ENCODE peak calls at places on chromosomes 2 and 18, in four cellular contexts. V is natural killer cell, M is K562, W is Right ventricle myocardium inferior. L is an unnamed sample.

GRCh38 chr2:133504566-133505505 is 63.4 kb downstream of the NCKAP5 start:
- ATAC-seq in W (peak; percentile 6), V (no peak), M (no peak), L (no peak)

GRCh38 chr2:168234407-168235085 is 12.8 kb downstream of the STK39 start:
- ATAC-seq in M (no peak), V (peak; percentile 44), W (no peak), L (no peak)

GRCh38 chr2:53347219-53347618 is 420.4 kb upstream of the CHAC2 start:
- ATAC-seq in M (no peak), V (no peak), W (no peak), L (no peak)

GRCh38 chr2:24576146-24576545 is 85.1 kb downstream of the NCOA1 start:
- ATAC-seq in M (peak; percentile 53), V (peak; percentile 62), W (no peak), L (no peak)

GRCh38 chr2:191844706-191845105 is 2.2 kb downstream of the CAVIN2 start:
- ATAC-seq in V (no peak), M (no peak), W (no peak), L (no peak)

GRCh38 chr2:10149684-10150083 is 27.1 kb downstream of the RRM2 start:
- ATAC-seq in V (no peak), M (no peak), W (no peak), L (no peak)

GRCh38 chr18:61892683-61893303 is at the start of gene RNF152:
- ATAC-seq in M (no peak), V (no peak), W (peak; percentile 24), L (no peak)

GRCh38 chr2:127448526-127448925 is 30.3 kb downstream of the PROC start:
- ATAC-seq in V (no peak), M (no peak), W (no peak), L (no peak)

GRCh38 chr2:164850235-164850634 is 8.6 kb upstream of the COBLL1 start:
- ATAC-seq in V (no peak), M (no peak), W (no peak), L (no peak)

GRCh38 chr2:224171226-224171625 is 132.1 kb upstream of the SERPINE2 start:
- ATAC-seq in W (no peak), V (no peak), M (no peak), L (no peak)

GRCh38 chr2:121052507-121052906 is 232.5 kb downstream of the TFCP2L1 start:
- ATAC-seq in M (no peak), W (no peak), V (no peak), L (no peak)

GRCh38 chr2:56505885-56506284 is 322.1 kb downstream of the CCDC85A start:
- ATAC-seq in W (no peak), V (no peak), M (no peak), L (no peak)

GRCh38 chr2:218396688-218397501 is 2.8 kb upstream of the CTDSP1 start:
- ATAC-seq in W (peak; percentile 8), V (peak; percentile 6), M (peak; percentile 0), L (peak; percentile 11)

L was measured in esophagus mucosa.